ENCODE peak calls at places on chromosome 4, in six cellular contexts. G is HCT116, R is K562, Q is WTC11, P is GM12878, A is H1. F is an unnamed sample.

GRCh38 chr4:108611360-108611759 is 9.0 kb upstream of the RPL34 start:
- DNase-seq in G (no peak), R (no peak), Q (no peak), P (no peak), A (no peak), F (no peak)

GRCh38 chr4:32161382-32161781 is 1441.2 kb downstream of the PCDH7 start:
- DNase-seq in G (no peak), R (no peak), Q (no peak), P (no peak), A (no peak), F (no peak)

GRCh38 chr4:15400911-15401671 is 26.7 kb upstream of the C1QTNF7 start:
- DNase-seq in G (no peak), R (no peak), Q (no peak), P (no peak), A (no peak), F (no peak)

GRCh38 chr4:133095591-133095990 is 53.5 kb upstream of the PCDH10 start:
- DNase-seq in G (no peak), R (no peak), Q (no peak), P (no peak), A (no peak), F (no peak)

GRCh38 chr4:111136438-111136837 is 513.6 kb upstream of the PITX2 start:
- DNase-seq in G (peak), R (no peak), Q (no peak), P (no peak), A (no peak), F (peak)

GRCh38 chr4:53498712-53499111 is 92.6 kb downstream of the LNX1 start:
- DNase-seq in G (no peak), R (no peak), Q (no peak), P (no peak), A (no peak), F (no peak)

GRCh38 chr4:145302725-145303124 is 122.3 kb upstream of the OTUD4 start:
- DNase-seq in G (no peak), R (no peak), Q (no peak), P (no peak), A (no peak), F (no peak)

GRCh38 chr4:185039508-185040273 is 21.4 kb downstream of the HELT start:
- DNase-seq in G (peak), R (peak), Q (no peak), P (peak), A (no peak), F (peak)

GRCh38 chr4:55503164-55503563 is 43.5 kb downstream of the CLOCK start:
- DNase-seq in G (peak), R (peak), Q (no peak), P (no peak), A (no peak), F (no peak)

GRCh38 chr4:165111906-165112257 is 778 bp downstream of the TMEM192 start:
- DNase-seq in G (no peak), R (no peak), Q (no peak), P (no peak), A (no peak), F (no peak)

GRCh38 chr4:88352062-88352461 is 26.6 kb upstream of the HERC6 start:
- DNase-seq in G (no peak), R (no peak), Q (no peak), P (no peak), A (no peak), F (no peak)

GRCh38 chr4:43855283-43855682 is 593.3 kb downstream of the KCTD8 start:
- DNase-seq in G (no peak), R (no peak), Q (no peak), P (no peak), A (no peak), F (no peak)

GRCh38 chr4:38909015-38909414 is 41.4 kb downstream of the FAM114A1 start:
- DNase-seq in G (no peak), R (no peak), Q (no peak), P (no peak), A (no peak), F (no peak)

GRCh38 chr4:13765535-13765934 is 138.0 kb upstream of the BOD1L1 start:
- DNase-seq in G (no peak), R (no peak), Q (no peak), P (no peak), A (no peak), F (no peak)

GRCh38 chr4:148443550-148444295 is 1.5 kb upstream of the NR3C2 start:
- DNase-seq in G (no peak), R (no peak), Q (peak), P (no peak), A (no peak), F (no peak)

DNA sequence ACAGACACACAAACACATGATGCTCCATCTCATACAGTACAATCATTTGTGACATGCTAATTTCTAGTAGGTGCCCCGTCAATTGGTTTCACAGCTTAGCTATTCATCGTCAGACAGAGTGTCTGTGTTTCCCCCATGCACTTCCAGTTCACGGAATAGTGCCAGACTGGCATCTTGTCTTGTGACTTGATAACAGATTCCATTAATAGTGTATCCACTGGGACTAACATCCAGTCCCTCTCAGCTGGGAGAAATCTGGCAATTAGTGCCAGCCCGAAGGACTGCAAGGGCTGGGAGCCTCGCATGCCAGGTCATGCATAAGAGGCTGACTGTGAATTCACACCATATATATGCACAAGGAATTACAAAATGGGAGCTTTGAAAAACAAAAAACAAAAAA is 20.2 kb upstream of the GATB start:
- DNase-seq in G (no peak), R (no peak), Q (no peak), P (no peak), A (no peak), F (no peak)
- TF ChIP-seq ATF3 in G (no peak), R (no peak), Q (no peak), P (no peak), A (no peak), F (no peak)

GRCh38 chr4:151786158-151786495 is 25.3 kb upstream of the GATB start:
- DNase-seq in G (no peak), R (no peak), Q (no peak), P (no peak), A (no peak), F (no peak)
- TF ChIP-seq ATF3 in G (no peak), R (no peak), Q (no peak), P (no peak), A (no peak), F (no peak)

GRCh38 chr4:80173387-80173786 is 23.9 kb upstream of the PRDM8 start:
- DNase-seq in G (no peak), R (no peak), Q (no peak), P (no peak), A (no peak), F (no peak)
- TF ChIP-seq ATF3 in G (no peak), R (no peak), Q (no peak), P (no peak), A (no peak), F (no peak)

GRCh38 chr4:896216-896615 is 35.9 kb downstream of the GAK start:
- DNase-seq in G (no peak), R (no peak), Q (peak), P (no peak), A (no peak), F (no peak)
- TF ChIP-seq ATF3 in G (no peak), R (no peak), Q (no peak), P (no peak), A (no peak), F (no peak)

F was measured in HepG2.